ENCODE peak calls at places on chromosomes 11 and 22, in ten cellular contexts. L is astrocyte of the cerebellum; H is NCI-H2029 treated with DMSO at 0.1 percent for 48 hours; A is DMS 273 treated with DMSO at 0.1 percent for 48 hours; Q is posterior cingulate gyrus; E is anterior cingulate cortex; U is LHCN-M2; Z is CD4-positive, alpha-beta T cell; I is kidney tubule cell; T is HT1080. N is an unnamed sample.

GRCh38 chr22:42388130-42388797 is 43.9 kb downstream of the NFAM1 start:
- DNase-seq in Q (peak), T (peak), H (peak), I (peak), L (no peak), Z (no peak), E (peak), A (peak), U (peak), N (no peak)

GRCh38 chr11:44861829-44862545 is 88.7 kb downstream of the TP53I11 start:
- DNase-seq in H (no peak), A (peak), Z (peak), U (peak), Q (peak), L (peak), I (peak), T (peak), E (no peak), N (peak)

GRCh38 chr11:131855320-131855719 is 484.9 kb downstream of the NTM start:
- DNase-seq in E (no peak), Q (no peak), T (peak), U (no peak), L (no peak), H (no peak), Z (no peak), A (no peak), I (no peak), N (no peak)

GRCh38 chr11:62880803-62881578 is at the start of gene SLC3A2:
- DNase-seq in T (peak), E (peak), I (peak), H (peak), L (peak), A (peak), U (peak), Z (peak), Q (peak), N (peak)

GRCh38 chr22:22061085-22062077 is 78.8 kb upstream of the TOP3B start:
- DNase-seq in A (no peak), I (no peak), L (no peak), U (peak), T (no peak), E (no peak), Z (no peak), Q (peak), H (no peak), N (peak)

GRCh38 chr22:46062232-46062615 is 85.3 kb upstream of the WNT7B start:
- DNase-seq in A (no peak), Q (no peak), L (no peak), I (no peak), T (no peak), Z (no peak), H (no peak), E (no peak), U (no peak), N (no peak)

GRCh38 chr22:37498289-37498909 is 12.2 kb upstream of the MFNG start:
- DNase-seq in U (no peak), I (peak), H (no peak), L (no peak), Q (no peak), T (no peak), A (no peak), E (no peak), Z (peak), N (no peak)

GRCh38 chr22:19291218-19291579 is 320 bp downstream of the CLTCL1 start:
- DNase-seq in Z (no peak), I (peak), T (peak), U (peak), E (no peak), Q (no peak), L (no peak), A (no peak), H (no peak), N (no peak)

GRCh38 chr11:31870609-31871309 is 59.6 kb upstream of the PAX6 start:
- DNase-seq in L (peak), U (peak), Z (no peak), E (no peak), H (no peak), A (peak), T (peak), Q (no peak), I (peak), N (no peak)

GRCh38 chr11:61737131-61737530 is 15.3 kb upstream of the MYRF start:
- DNase-seq in H (no peak), Z (no peak), E (no peak), L (no peak), Q (no peak), U (no peak), A (no peak), I (no peak), T (no peak), N (no peak)

GRCh38 chr11:110892741-110893285 is 180.6 kb upstream of the ARHGAP20 start:
- DNase-seq in A (no peak), U (no peak), I (no peak), E (no peak), Q (no peak), T (no peak), L (no peak), Z (no peak), H (no peak), N (no peak)

GRCh38 chr11:118886681-118887111 is 3.0 kb downstream of the CXCR5 start:
- DNase-seq in Q (no peak), H (no peak), A (no peak), L (no peak), U (no peak), I (no peak), Z (no peak), T (no peak), E (no peak), N (no peak)

GRCh38 chr11:63919267-63920125 is 2.5 kb upstream of the RCOR2 start:
- DNase-seq in Z (no peak), A (peak), T (no peak), Q (peak), I (peak), H (no peak), U (no peak), E (no peak), L (no peak), N (no peak)

N was measured in GOT3.